ENCODE peak calls at places on chromosomes 13 and 19, in four cellular contexts. V, M, E and P are unnamed samples.

GRCh38 chr13:20412761-20413355 is 112.8 kb downstream of the CRYL1 start:
- DNase-seq in V (no peak), M (no peak), E (no peak), P (no peak)

GRCh38 chr19:43078311-43078710 is 4.2 kb downstream of the PSG2 start:
- DNase-seq in V (no peak), M (peak; percentile 23), E (no peak), P (no peak)

GRCh38 chr19:47541507-47541906 is 26.6 kb upstream of the NAPA start:
- DNase-seq in V (no peak), M (no peak), E (no peak), P (no peak)

GRCh38 chr13:40181203-40181845 is 485.1 kb downstream of the FOXO1 start:
- DNase-seq in V (peak; percentile 54), M (no peak), E (no peak), P (peak; percentile 33)

GRCh38 chr19:13844130-13844631 is 32.8 kb upstream of the NANOS3 start:
- DNase-seq in V (no peak), M (no peak), E (no peak), P (no peak)

GRCh38 chr13:27599845-27600553 is 20.3 kb downstream of the LNX2 start:
- DNase-seq in V (peak; percentile 88), M (no peak), E (no peak), P (peak; percentile 70)

GRCh38 chr19:2227415-2228156 is 8.5 kb downstream of the PLEKHJ1 start:
- DNase-seq in V (no peak), M (no peak), E (no peak), P (no peak)

GRCh38 chr13:97879646-97880297 is 73.7 kb upstream of the IPO5 start:
- DNase-seq in V (no peak), M (peak; percentile 72), E (no peak), P (peak; percentile 72)

GRCh38 chr13:112839347-112840105 is 129.5 kb upstream of the MCF2L start:
- DNase-seq in V (no peak), M (no peak), E (no peak), P (no peak)

GRCh38 chr13:95485045-95485517 is 67.4 kb upstream of the CLDN10 start:
- DNase-seq in V (peak; percentile 66), M (peak; percentile 16), E (no peak), P (peak; percentile 85)

GRCh38 chr13:74886496-74886895 is 595.5 kb downstream of the TBC1D4 start:
- DNase-seq in V (no peak), M (no peak), E (no peak), P (no peak)

GRCh38 chr13:39385621-39386231 is 217.3 kb downstream of the LHFPL6 start:
- DNase-seq in V (no peak), M (no peak), E (no peak), P (peak; percentile 54)

GRCh38 chr13:89832827-89833226 is 1514.7 kb upstream of the MIR17HG start:
- DNase-seq in V (no peak), M (no peak), E (no peak), P (no peak)

GRCh38 chr19:48836089-48837017 is at the start of gene HSD17B14:
- DNase-seq in V (no peak), M (no peak), E (peak; percentile 83), P (peak; percentile 78)

GRCh38 chr19:10007366-10007765 is 2.9 kb downstream of the COL5A3 start:
- DNase-seq in V (no peak), M (no peak), E (peak; percentile 79), P (no peak)

GRCh38 chr13:76965759-76966421 is 17.6 kb downstream of the ACOD1 start:
- DNase-seq in V (peak; percentile 16), M (no peak), E (peak; percentile 75), P (peak; percentile 21)

GRCh38 chr13:44004881-44005280 is 125.2 kb downstream of the LACC1 start:
- DNase-seq in V (no peak), M (peak; percentile 38), E (no peak), P (peak; percentile 67)

GRCh38 chr13:50387124-50387581 is 371.9 kb downstream of the KCNRG start:
- DNase-seq in V (peak; percentile 9), M (no peak), E (no peak), P (no peak)

GRCh38 chr13:110265682-110266430 is 41.1 kb downstream of the COL4A1 start:
- DNase-seq in V (no peak), M (no peak), E (peak; percentile 78), P (peak; percentile 22)

GRCh38 chr19:21915411-21915810 is 79.4 kb upstream of the ZNF43 start:
- DNase-seq in V (no peak), M (no peak), E (no peak), P (no peak)

GRCh38 chr13:114142640-114143490 is 10.4 kb upstream of the RASA3 start:
- DNase-seq in V (peak; percentile 50), M (no peak), E (peak; percentile 64), P (no peak)

GRCh38 chr13:20847298-20847697 is 55.2 kb downstream of the XPO4 start:
- DNase-seq in V (peak; percentile 23), M (no peak), E (no peak), P (no peak)

GRCh38 chr13:106990594-106990993 is 422.7 kb upstream of the ARGLU1 start:
- DNase-seq in V (no peak), M (no peak), E (no peak), P (no peak)

GRCh38 chr13:92739306-92739818 is 487.2 kb upstream of the GPC6 start:
- DNase-seq in V (no peak), M (no peak), E (no peak), P (no peak)

GRCh38 chr13:76380436-76381065 is 505.7 kb downstream of the KCTD12 start:
- DNase-seq in V (no peak), M (no peak), E (no peak), P (no peak)

GRCh38 chr19:48390188-48391099 is 907 bp downstream of the KDELR1 start:
- DNase-seq in V (peak; percentile 86), M (no peak), E (peak; percentile 82), P (peak; percentile 72)

GRCh38 chr13:20006206-20006605 is 47.7 kb downstream of the ZMYM2 start:
- DNase-seq in V (no peak), M (no peak), E (no peak), P (peak; percentile 28)

GRCh38 chr19:44847144-44848035 is 1.3 kb downstream of the NECTIN2 start:
- DNase-seq in V (peak; percentile 54), M (no peak), E (peak; percentile 88), P (peak; percentile 74)
- TF ChIP-seq POLR2A in V (no peak), M (no peak), E (peak; percentile 57), P (no peak)

GRCh38 chr13:28710161-28710560 is 8.6 kb downstream of the SLC46A3 start:
- DNase-seq in V (no peak), M (no peak), E (no peak), P (no peak)
- TF ChIP-seq POLR2A in V (no peak), M (no peak), E (no peak), P (no peak)

DNA sequence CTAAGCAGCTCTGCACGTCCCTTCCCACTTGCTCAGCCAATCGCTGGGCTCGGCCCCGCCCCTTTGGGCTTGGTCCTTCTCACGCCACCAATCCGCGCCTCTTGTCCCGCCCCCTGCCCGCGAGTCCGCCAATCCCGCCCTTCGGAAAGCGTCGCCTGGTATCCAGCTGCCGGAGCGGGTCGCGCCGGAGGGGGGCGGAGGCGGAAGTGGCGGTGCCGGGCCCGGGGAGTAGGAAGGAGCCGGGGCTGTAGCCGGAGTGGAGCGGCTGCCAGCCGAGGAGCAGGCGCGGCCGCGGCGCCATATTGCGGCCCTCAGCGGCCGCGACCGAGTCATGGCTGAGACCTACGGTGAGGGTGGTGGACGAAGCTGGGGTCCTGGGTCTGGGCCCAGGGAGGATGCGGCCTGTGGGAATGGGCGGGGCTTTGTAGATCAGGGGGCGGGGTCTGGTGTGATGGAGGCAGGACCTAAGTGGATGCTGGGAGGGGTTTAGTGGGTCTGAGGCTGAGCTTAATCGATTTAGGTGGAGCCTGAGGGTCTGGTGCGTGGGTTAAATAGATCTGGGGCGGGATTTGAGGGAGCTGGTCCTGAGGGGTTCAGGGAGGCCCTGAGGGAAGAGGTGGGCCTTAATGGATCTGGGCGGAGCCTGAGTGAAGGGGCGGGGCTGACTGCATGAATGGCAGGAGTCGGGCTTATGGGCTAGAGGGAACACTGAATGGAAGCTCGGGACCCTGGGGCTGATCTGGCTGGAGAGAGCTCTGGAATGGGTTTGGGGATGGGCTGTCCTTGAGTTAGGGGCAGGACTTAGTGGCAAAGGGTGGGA is at the start of gene RAB4B:
- DNase-seq in V (peak; percentile 100), M (peak; percentile 97), E (peak; percentile 100), P (peak; percentile 100)
- TF ChIP-seq POLR2A in V (peak; percentile 62), M (peak; percentile 32), E (no peak), P (no peak)

GRCh38 chr13:67091603-67092002 is 138.5 kb downstream of the PCDH9 start:
- DNase-seq in V (no peak), M (no peak), E (no peak), P (no peak)
- TF ChIP-seq POLR2A in V (no peak), M (no peak), E (no peak), P (no peak)

DNA sequence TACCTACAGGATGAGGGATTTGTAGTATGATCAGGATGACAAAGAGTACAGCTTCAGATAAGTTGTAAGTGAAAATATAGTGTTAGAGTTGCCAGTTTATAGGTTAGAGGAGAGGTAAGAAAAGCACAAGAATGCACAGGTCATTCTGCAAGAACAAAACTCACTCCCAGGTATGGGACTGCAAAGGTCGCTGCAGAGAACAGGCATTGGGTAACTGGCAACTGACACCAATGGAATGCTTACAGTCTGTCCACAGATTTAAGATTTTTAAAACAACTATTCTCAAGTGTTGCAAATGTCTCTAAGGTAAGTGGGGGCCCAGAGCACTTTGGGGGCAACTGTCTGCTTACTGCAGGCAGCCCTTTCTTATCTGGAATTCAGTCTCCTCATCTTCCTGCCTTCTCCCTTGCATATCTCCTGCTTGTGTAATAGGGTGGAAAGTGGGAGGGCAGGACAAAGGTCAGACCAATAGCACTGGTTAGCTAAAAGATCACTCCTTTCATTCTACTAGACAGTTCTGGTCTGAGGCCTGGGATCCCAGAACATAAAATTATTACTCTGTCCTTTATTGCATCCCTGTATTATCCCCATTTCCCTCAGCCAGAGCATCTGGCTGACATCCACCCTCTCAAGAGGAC is 42.3 kb upstream of the ZNF726 start:
- DNase-seq in V (no peak), M (no peak), E (no peak), P (no peak)
- TF ChIP-seq POLR2A in V (no peak), M (no peak), E (no peak), P (no peak)

GRCh38 chr13:101523732-101524131 is 71.3 kb downstream of the ITGBL1 start:
- DNase-seq in V (peak; percentile 11), M (peak; percentile 29), E (no peak), P (peak; percentile 59)

GRCh38 chr13:101530293-101530692 is 77.8 kb downstream of the ITGBL1 start:
- DNase-seq in V (no peak), M (no peak), E (no peak), P (no peak)

GRCh38 chr13:101523154-101523669 is 70.7 kb downstream of the ITGBL1 start:
- DNase-seq in V (no peak), M (no peak), E (no peak), P (no peak)

GRCh38 chr13:101529419-101529818 is 76.9 kb downstream of the ITGBL1 start:
- DNase-seq in V (peak; percentile 54), M (no peak), E (no peak), P (no peak)

DNA sequence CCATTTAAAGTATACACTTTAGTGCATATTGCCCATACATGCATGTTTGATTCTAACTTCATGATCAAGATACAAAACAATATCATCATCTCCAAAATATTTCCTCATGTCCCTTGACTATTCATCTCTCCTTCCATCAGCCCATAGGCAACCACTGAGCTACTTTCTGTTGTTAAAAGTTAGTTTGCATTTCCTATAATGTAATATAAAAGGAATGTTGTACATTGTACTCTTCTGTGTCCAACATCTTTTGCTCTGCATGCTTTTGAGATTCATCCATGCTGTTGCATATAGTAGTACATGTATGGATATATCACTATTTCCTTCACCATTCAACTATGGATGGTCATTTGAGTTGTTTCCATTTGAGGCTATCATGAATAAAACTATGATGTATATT is 74.7 kb downstream of the ITGBL1 start:
- DNase-seq in V (no peak), M (no peak), E (no peak), P (no peak)
- TF ChIP-seq POLR2A in V (no peak), M (no peak), E (no peak), P (no peak)